ENCODE peak calls at places on chromosomes 6 and 20, in seven cellular contexts. D is OCI-LY7, R is ascending aorta, H is kidney epithelial cell, N is colonic mucosa, C is A549, X is tibial artery. Z is an unnamed sample.

GRCh38 chr6:166307981-166308768 is at the start of gene PRR18:
- DNase-seq in H (no peak), R (no peak), C (no peak), D (peak; percentile 65), N (no peak), X (no peak), Z (peak; percentile 53)

GRCh38 chr6:28726569-28727309 is 197.0 kb downstream of the TRIM27 start:
- DNase-seq in H (no peak), D (no peak), N (no peak), X (no peak), R (no peak), C (no peak), Z (no peak)

GRCh38 chr20:54335299-54335698 is 127.4 kb downstream of the PFDN4 start:
- DNase-seq in X (no peak), N (no peak), D (no peak), C (no peak), R (no peak), H (no peak), Z (no peak)

GRCh38 chr20:41546535-41546934 is 71.6 kb downstream of the CHD6 start:
- DNase-seq in R (no peak), D (no peak), N (no peak), X (no peak), C (no peak), H (no peak), Z (no peak)

GRCh38 chr6:151437401-151437800 is 14.5 kb downstream of the RMND1 start:
- DNase-seq in R (no peak), H (no peak), X (no peak), N (no peak), C (no peak), D (no peak), Z (no peak)

GRCh38 chr6:4262506-4262905 is 127.1 kb upstream of the ECI2 start:
- DNase-seq in H (no peak), C (no peak), D (no peak), X (no peak), N (no peak), R (no peak), Z (no peak)

GRCh38 chr6:22062807-22063408 is 233.9 kb downstream of the PRL start:
- DNase-seq in C (no peak), D (no peak), R (no peak), H (no peak), X (no peak), N (no peak), Z (no peak)

GRCh38 chr6:83958250-83958685 is 75.3 kb upstream of the MRAP2 start:
- DNase-seq in C (no peak), H (no peak), R (no peak), N (no peak), D (no peak), X (no peak), Z (no peak)

GRCh38 chr20:4894409-4894808 is 106.9 kb downstream of the SLC23A2 start:
- DNase-seq in H (no peak), C (no peak), R (no peak), N (no peak), X (no peak), D (no peak), Z (no peak)

GRCh38 chr6:124989136-124989983 is 27.1 kb downstream of the RNF217 start:
- DNase-seq in R (no peak), C (no peak), D (no peak), X (no peak), N (no peak), H (no peak), Z (no peak)

GRCh38 chr6:156544046-156544445 is 233.1 kb upstream of the ARID1B start:
- DNase-seq in D (no peak), R (no peak), N (no peak), C (no peak), H (no peak), X (no peak), Z (no peak)

GRCh38 chr6:12844284-12845223 is 128.0 kb downstream of the PHACTR1 start:
- DNase-seq in R (no peak), C (peak; percentile 13), N (no peak), H (no peak), X (no peak), D (peak; percentile 27), Z (no peak)

GRCh38 chr6:133768656-133769295 is 120.1 kb upstream of the TCF21 start:
- DNase-seq in R (peak; percentile 65), D (no peak), X (no peak), H (no peak), C (no peak), N (no peak), Z (no peak)

GRCh38 chr20:15919118-15919517 is 654.1 kb downstream of the KIF16B start:
- DNase-seq in H (no peak), R (no peak), X (no peak), N (no peak), D (no peak), C (no peak), Z (no peak)

GRCh38 chr6:158708239-158708638 is 58.4 kb downstream of the SYTL3 start:
- DNase-seq in R (no peak), H (no peak), D (no peak), C (no peak), X (peak; percentile 77), N (no peak), Z (no peak)

GRCh38 chr6:116579143-116579542 is 7.8 kb downstream of the RWDD1 start:
- DNase-seq in C (no peak), R (no peak), D (no peak), H (no peak), N (no peak), X (no peak), Z (no peak)

GRCh38 chr6:70336976-70337375 is 34.1 kb upstream of the COL9A1 start:
- DNase-seq in R (no peak), C (no peak), D (no peak), N (no peak), X (no peak), H (no peak), Z (no peak)

GRCh38 chr6:157148391-157149323 is 174.7 kb downstream of the TMEM242 start:
- DNase-seq in N (no peak), D (no peak), C (peak; percentile 82), R (peak; percentile 89), H (peak; percentile 93), X (peak; percentile 88), Z (no peak)

GRCh38 chr20:38806855-38807655 is 1.6 kb downstream of the PPP1R16B start:
- DNase-seq in H (no peak), X (no peak), D (peak; percentile 54), R (no peak), N (no peak), C (no peak), Z (peak; percentile 38)

GRCh38 chr20:38804243-38804642 is 1.3 kb upstream of the PPP1R16B start:
- DNase-seq in X (no peak), C (no peak), H (no peak), N (no peak), D (no peak), R (peak; percentile 5), Z (no peak)

GRCh38 chr20:38805502-38805957 is at the start of gene PPP1R16B:
- DNase-seq in H (no peak), D (peak; percentile 90), R (peak; percentile 68), C (no peak), N (peak; percentile 38), X (no peak), Z (peak; percentile 47)

GRCh38 chr20:38804682-38805501 is 605 bp upstream of the PPP1R16B start:
- DNase-seq in R (peak; percentile 68), D (peak; percentile 80), H (no peak), X (no peak), C (no peak), N (peak; percentile 27), Z (no peak)

DNA sequence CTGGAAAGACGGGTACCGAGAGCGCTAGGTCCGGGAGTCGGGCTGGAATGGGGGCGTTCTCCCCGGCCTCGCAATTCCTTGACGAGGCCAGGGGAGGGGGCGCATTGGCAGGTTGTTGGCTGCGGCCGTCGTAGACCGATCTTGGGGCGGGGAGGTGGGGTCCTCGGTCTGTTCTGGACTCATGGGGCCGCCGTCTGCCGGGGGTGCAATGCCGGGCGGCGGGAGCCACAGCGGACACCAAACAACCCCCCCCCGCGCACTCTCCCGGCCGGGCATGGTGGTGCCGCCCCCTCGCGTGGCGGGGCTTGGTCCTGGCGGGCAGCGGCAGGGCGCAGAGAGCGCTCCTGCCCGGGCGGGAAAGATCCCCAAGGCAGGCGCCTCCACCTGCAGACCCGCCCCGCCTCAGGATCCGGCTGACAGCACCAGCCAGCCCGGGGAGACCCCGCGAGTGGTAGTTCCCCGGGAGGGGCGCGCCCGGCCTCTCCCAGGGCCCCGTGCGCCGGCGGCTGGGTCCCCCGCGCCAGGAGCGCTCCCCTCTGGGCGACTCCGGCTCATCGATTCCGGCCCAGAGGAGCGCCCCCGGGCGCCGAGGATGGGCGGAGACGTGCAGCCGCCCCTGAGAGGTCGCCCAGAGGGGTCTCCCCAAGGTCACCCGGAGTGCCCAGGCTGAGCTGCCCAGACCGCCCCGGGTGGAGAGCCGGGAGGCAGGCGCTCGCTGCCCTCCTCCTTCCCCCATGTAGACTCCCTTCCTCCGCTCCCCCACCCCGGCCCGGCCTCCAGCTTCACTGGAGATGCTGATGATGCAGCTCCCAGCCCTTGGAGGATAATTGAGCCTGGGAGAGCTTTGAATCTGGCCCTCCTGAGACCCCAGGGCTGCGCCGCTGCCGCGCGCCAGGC is 709 bp downstream of the PPP1R16B start:
- DNase-seq in C (no peak), D (peak; percentile 71), R (no peak), H (no peak), N (no peak), X (no peak), Z (peak; percentile 21)
- H3K4me3 ChIP-seq in C (peak overlapping the region; percentile 61), D (peak overlapping the region; percentile 98), R (peak overlapping the region; percentile 65), H (peak overlapping the region; percentile 32), N (peak overlapping the region; percentile 50), X (peak overlapping the region; percentile 60), Z (peak overlapping the region; percentile 72)

GRCh38 chr6:168319279-168320051 is at the start of gene DACT2:
- DNase-seq in C (no peak), X (no peak), R (no peak), D (no peak), H (no peak), N (no peak), Z (no peak)
- H3K4me3 ChIP-seq in C (peak within 1 kb of the TSS; percentile 72), X (peak within 1 kb of the TSS; percentile 34), R (peak within 1 kb of the TSS; percentile 58), D (no peak within 1 kb of the TSS), H (peak within 1 kb of the TSS; percentile 31), N (peak within 1 kb of the TSS; percentile 52), Z (peak within 1 kb of the TSS; percentile 34)

DNA sequence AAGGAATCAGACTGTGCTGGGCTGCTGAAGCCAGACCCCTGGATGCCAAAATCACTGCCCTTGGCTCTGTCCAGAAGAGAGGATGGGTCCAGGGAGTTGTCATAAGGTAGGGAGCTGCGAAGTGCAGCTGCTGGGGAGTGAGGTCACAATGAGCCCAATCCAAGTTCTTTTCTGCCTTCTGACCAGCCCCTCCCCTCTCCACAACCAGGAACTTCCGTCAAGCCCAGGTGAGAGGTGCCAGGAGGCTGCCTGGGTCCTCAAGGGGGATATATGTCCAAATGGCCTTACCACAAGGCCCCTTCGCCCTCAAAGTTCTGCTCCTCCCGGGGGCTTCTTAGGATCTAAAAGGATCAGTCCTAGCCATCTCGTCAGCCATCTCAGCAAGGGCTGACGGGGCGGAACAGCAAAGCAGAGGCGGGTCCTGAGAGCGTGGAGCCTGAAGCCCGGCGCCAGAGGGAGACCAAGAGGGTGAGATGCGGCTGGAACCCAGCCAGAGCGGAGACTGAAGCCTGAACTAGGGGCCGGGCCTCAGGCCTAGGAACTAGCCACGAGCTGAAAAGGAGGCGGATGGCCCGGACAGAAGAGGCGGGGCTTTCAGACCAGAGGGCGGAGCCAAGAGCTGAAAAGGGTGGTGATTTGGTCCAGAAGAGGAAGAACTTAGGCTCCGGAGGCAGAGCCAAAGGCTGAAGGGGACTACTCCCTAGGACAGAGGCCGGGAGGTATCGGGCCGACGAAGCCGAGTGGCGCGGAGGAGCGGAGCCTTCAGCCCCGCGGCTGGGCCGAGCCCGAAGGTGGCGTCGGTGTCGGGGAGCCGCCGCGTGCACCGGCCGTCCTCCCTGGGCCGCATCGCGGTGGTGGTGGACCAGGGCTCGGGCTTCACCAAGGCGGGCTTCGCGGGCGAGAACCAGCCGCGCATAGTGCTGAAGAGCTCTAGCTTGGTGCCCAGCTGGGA is at the start of gene ACTL10:
- DNase-seq in X (peak; percentile 100), H (peak; percentile 81), R (peak; percentile 99), C (no peak), N (peak; percentile 99), D (peak; percentile 94), Z (peak; percentile 90)
- H3K4me3 ChIP-seq in X (peak within 1 kb of the TSS; percentile 69), H (peak within 1 kb of the TSS; percentile 50), R (peak within 1 kb of the TSS; percentile 70), C (no peak within 1 kb of the TSS), N (peak within 1 kb of the TSS; percentile 52), D (peak within 1 kb of the TSS; percentile 77), Z (peak within 1 kb of the TSS; percentile 43)

GRCh38 chr20:48823476-48823875 is 4.3 kb downstream of the PREX1 start:
- DNase-seq in H (no peak), D (no peak), X (no peak), C (no peak), R (no peak), N (no peak), Z (no peak)
- H3K4me3 ChIP-seq in H (no peak overlapping the region), D (peak overlapping the region; percentile 91), X (no peak overlapping the region), C (no peak overlapping the region), R (peak overlapping the region; percentile 14), N (no peak overlapping the region), Z (no peak overlapping the region)